ENCODE peak calls at places on chromosomes 1 and 21, in ten cellular contexts. S, U, Y, W, K, Z, E, I, A and V are unnamed samples.

GRCh38 chr1:16208270-16208987 is 4.0 kb downstream of the ARHGEF19 start:
- DNase-seq in S (no peak), U (no peak), Y (no peak), W (no peak), K (no peak), Z (peak), E (peak), I (no peak), A (no peak), V (no peak)

GRCh38 chr1:3746784-3747521 is 5.3 kb upstream of the CCDC27 start:
- DNase-seq in S (peak), U (peak), Y (peak), W (peak), K (peak), Z (peak), E (peak), I (peak), A (no peak), V (peak)

GRCh38 chr1:18962855-18963737 is 6.6 kb upstream of the IFFO2 start:
- DNase-seq in S (no peak), U (no peak), Y (no peak), W (no peak), K (no peak), Z (no peak), E (no peak), I (no peak), A (no peak), V (no peak)

GRCh38 chr1:36653850-36654249 is 171.1 kb upstream of the CSF3R start:
- DNase-seq in S (peak), U (no peak), Y (no peak), W (no peak), K (no peak), Z (no peak), E (peak), I (no peak), A (no peak), V (no peak)

GRCh38 chr21:43718872-43719747 is at the start of gene PDXK:
- DNase-seq in S (peak), U (peak), Y (peak), W (peak), K (peak), Z (peak), E (peak), I (peak), A (peak), V (no peak)

GRCh38 chr1:212683357-212683722 is 16.3 kb downstream of the BATF3 start:
- DNase-seq in S (no peak), U (no peak), Y (no peak), W (no peak), K (no peak), Z (no peak), E (peak), I (no peak), A (no peak), V (no peak)

GRCh38 chr1:211900411-211900810 is 69.8 kb upstream of the LPGAT1 start:
- DNase-seq in S (no peak), U (no peak), Y (no peak), W (no peak), K (no peak), Z (no peak), E (no peak), I (no peak), A (no peak), V (no peak)

GRCh38 chr21:28627691-28628090 is 365.0 kb downstream of the LTN1 start:
- DNase-seq in S (no peak), U (no peak), Y (no peak), W (no peak), K (no peak), Z (no peak), E (no peak), I (no peak), A (no peak), V (no peak)

GRCh38 chr1:155695608-155696007 is 6.7 kb downstream of the DAP3 start:
- DNase-seq in S (no peak), U (no peak), Y (no peak), W (no peak), K (no peak), Z (no peak), E (no peak), I (no peak), A (no peak), V (no peak)

GRCh38 chr1:183901748-183902341 is 96.9 kb downstream of the RGL1 start:
- DNase-seq in S (no peak), U (no peak), Y (no peak), W (no peak), K (no peak), Z (no peak), E (no peak), I (no peak), A (no peak), V (no peak)

GRCh38 chr1:159994896-159995295 is 36.9 kb downstream of the PIGM start:
- DNase-seq in S (no peak), U (no peak), Y (no peak), W (no peak), K (no peak), Z (no peak), E (no peak), I (no peak), A (no peak), V (no peak)

GRCh38 chr21:14825405-14826032 is 239.3 kb downstream of the NRIP1 start:
- DNase-seq in S (no peak), U (no peak), Y (no peak), W (no peak), K (no peak), Z (no peak), E (no peak), I (no peak), A (no peak), V (no peak)

GRCh38 chr21:35528109-35529042 is 479.3 kb upstream of the RUNX1 start:
- DNase-seq in S (no peak), U (no peak), Y (no peak), W (peak), K (peak), Z (peak), E (peak), I (no peak), A (no peak), V (no peak)

GRCh38 chr1:230067441-230067870 is 418 bp downstream of the GALNT2 start:
- DNase-seq in S (peak), U (no peak), Y (no peak), W (no peak), K (no peak), Z (no peak), E (peak), I (peak), A (no peak), V (no peak)

GRCh38 chr1:42913426-42914091 is 45.1 kb downstream of the SLC2A1 start:
- DNase-seq in S (peak), U (no peak), Y (no peak), W (peak), K (peak), Z (peak), E (no peak), I (peak), A (no peak), V (no peak)

GRCh38 chr1:7224081-7224534 is 438.9 kb downstream of the CAMTA1 start:
- DNase-seq in S (no peak), U (no peak), Y (no peak), W (no peak), K (no peak), Z (no peak), E (no peak), I (no peak), A (no peak), V (no peak)